ENCODE peak calls at places on chromosomes 2 and 18, in four cellular contexts. M is heart right ventricle, X is neural progenitor cell, I is breast epithelium. T is an unnamed sample.

GRCh38 chr18:47582055-47582454 is 330.6 kb upstream of the SKOR2 start:
- DNase-seq in M (no peak), X (peak; percentile 25), I (no peak), T (no peak)

GRCh38 chr2:207772081-207772843 is 2.6 kb upstream of the FZD5 start:
- DNase-seq in M (peak; percentile 24), X (no peak), I (no peak), T (no peak)

GRCh38 chr18:62499263-62499650 is 23.6 kb upstream of the ZCCHC2 start:
- DNase-seq in M (no peak), X (peak; percentile 26), I (no peak), T (no peak)

GRCh38 chr18:33495278-33495677 is 54.8 kb upstream of the CCDC178 start:
- DNase-seq in M (no peak), X (peak; percentile 70), I (no peak), T (no peak)

GRCh38 chr2:188410504-188411235 is 119.0 kb downstream of the GULP1 start:
- DNase-seq in M (no peak), X (no peak), I (no peak), T (no peak)

GRCh38 chr2:240964854-240965295 is 33.5 kb upstream of the SNED1 start:
- DNase-seq in M (no peak), X (no peak), I (no peak), T (peak; percentile 84)

GRCh38 chr2:223096571-223096970 is 44.6 kb downstream of the KCNE4 start:
- DNase-seq in M (no peak), X (no peak), I (no peak), T (no peak)

GRCh38 chr2:212170382-212170781 is 368.2 kb downstream of the ERBB4 start:
- DNase-seq in M (no peak), X (no peak), I (no peak), T (no peak)

GRCh38 chr2:183371545-183371944 is 247.3 kb downstream of the NUP35 start:
- DNase-seq in M (no peak), X (no peak), I (no peak), T (no peak)

GRCh38 chr2:74168739-74169138 is 9.9 kb downstream of the MOB1A start:
- DNase-seq in M (no peak), X (no peak), I (no peak), T (no peak)

GRCh38 chr2:210264282-210264681 is 39.0 kb upstream of the ACADL start:
- DNase-seq in M (no peak), X (no peak), I (no peak), T (no peak)

GRCh38 chr18:74524097-74524496 is 10.2 kb upstream of the CNDP1 start:
- DNase-seq in M (peak; percentile 31), X (no peak), I (no peak), T (no peak)

GRCh38 chr18:78659057-78659456 is 320.6 kb upstream of the SALL3 start:
- DNase-seq in M (no peak), X (no peak), I (no peak), T (peak; percentile 37)

GRCh38 chr18:78660311-78660710 is 319.3 kb upstream of the SALL3 start:
- DNase-seq in M (no peak), X (no peak), I (no peak), T (peak; percentile 66)

GRCh38 chr18:78659748-78660147 is 319.9 kb upstream of the SALL3 start:
- DNase-seq in M (no peak), X (peak; percentile 67), I (no peak), T (no peak)

GRCh38 chr18:78662879-78663278 is 316.7 kb upstream of the SALL3 start:
- DNase-seq in M (no peak), X (no peak), I (no peak), T (no peak)

GRCh38 chr18:78661316-78661715 is 318.3 kb upstream of the SALL3 start:
- DNase-seq in M (no peak), X (no peak), I (no peak), T (no peak)
- H3K9me3 ChIP-seq in M (no peaks in the 10 kb centered on the region), X (no peaks in the 10 kb centered on the region), I (no peaks in the 10 kb centered on the region), T (no peaks in the 10 kb centered on the region)

DNA sequence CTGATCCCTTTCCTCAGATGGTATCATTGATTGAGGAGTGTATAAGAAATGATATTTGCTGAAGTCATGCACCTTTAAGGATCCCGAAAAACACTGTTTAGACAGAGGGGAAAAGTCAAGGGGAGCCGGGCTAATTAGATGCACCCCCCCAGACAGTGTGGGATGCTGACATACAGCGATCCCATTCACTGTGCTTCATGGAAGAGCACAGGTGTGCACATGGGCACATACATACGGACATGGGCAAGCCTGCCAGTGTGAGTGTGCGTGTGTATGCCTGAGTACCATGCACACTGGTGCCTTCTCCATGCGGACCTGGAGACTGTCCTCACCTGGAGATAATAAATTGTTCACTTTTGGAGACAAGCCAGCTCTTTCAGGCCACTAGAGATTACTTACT is 22.6 kb downstream of the MEIS1 start:
- DNase-seq in M (no peak), X (no peak), I (no peak), T (no peak)
- H3K9me3 ChIP-seq in M (no peaks in the 10 kb centered on the region), X (no peaks in the 10 kb centered on the region), I (no peaks in the 10 kb centered on the region), T (no peaks in the 10 kb centered on the region)

GRCh38 chr2:230525682-230526081 is 109.7 kb downstream of the SP100 start:
- DNase-seq in M (no peak), X (no peak), I (no peak), T (no peak)
- H3K9me3 ChIP-seq in M (peaks cover 87% of the 10 kb centered on the region), X (peaks cover 7% of the 10 kb centered on the region), I (peaks cover 34% of the 10 kb centered on the region), T (peaks cover 6% of the 10 kb centered on the region)

GRCh38 chr18:4369726-4370125 is 85.4 kb downstream of the DLGAP1 start:
- DNase-seq in M (no peak), X (no peak), I (no peak), T (no peak)
- H3K9me3 ChIP-seq in M (peaks cover 7% of the 10 kb centered on the region), X (no peaks in the 10 kb centered on the region), I (peaks cover 6% of the 10 kb centered on the region), T (no peaks in the 10 kb centered on the region)

GRCh38 chr2:168072626-168073303 is 174.6 kb downstream of the STK39 start:
- DNase-seq in M (no peak), X (no peak), I (no peak), T (no peak)
- H3K9me3 ChIP-seq in M (no peaks in the 10 kb centered on the region), X (no peaks in the 10 kb centered on the region), I (no peaks in the 10 kb centered on the region), T (no peaks in the 10 kb centered on the region)

GRCh38 chr2:170716851-170717598 is 1.9 kb downstream of the SP5 start:
- DNase-seq in M (no peak), X (peak; percentile 92), I (no peak), T (peak; percentile 96)
- H3K9me3 ChIP-seq in M (no peaks in the 10 kb centered on the region), X (no peaks in the 10 kb centered on the region), I (no peaks in the 10 kb centered on the region), T (no peaks in the 10 kb centered on the region)

DNA sequence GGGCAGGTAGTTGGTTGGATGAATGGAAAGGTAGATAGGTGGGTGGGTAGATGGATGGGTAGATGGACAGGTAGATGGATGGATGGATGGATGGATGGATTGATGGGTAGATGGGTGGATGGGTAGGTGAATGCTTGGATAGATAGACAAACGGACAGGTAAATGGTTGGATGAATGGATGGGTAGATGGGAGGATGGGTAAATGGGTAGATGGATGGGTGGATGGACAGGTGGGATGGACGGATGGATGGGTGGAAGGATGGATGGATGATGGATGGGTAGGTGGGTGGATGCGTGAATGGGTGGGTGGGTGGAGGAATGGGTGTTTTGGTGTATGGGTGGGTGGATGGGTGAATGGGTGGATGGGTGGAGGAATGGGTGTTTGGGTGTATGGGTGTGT is 50.1 kb upstream of the ASAP2 start:
- DNase-seq in M (no peak), X (no peak), I (no peak), T (no peak)
- H3K9me3 ChIP-seq in M (no peaks in the 10 kb centered on the region), X (no peaks in the 10 kb centered on the region), I (no peaks in the 10 kb centered on the region), T (no peaks in the 10 kb centered on the region)

DNA sequence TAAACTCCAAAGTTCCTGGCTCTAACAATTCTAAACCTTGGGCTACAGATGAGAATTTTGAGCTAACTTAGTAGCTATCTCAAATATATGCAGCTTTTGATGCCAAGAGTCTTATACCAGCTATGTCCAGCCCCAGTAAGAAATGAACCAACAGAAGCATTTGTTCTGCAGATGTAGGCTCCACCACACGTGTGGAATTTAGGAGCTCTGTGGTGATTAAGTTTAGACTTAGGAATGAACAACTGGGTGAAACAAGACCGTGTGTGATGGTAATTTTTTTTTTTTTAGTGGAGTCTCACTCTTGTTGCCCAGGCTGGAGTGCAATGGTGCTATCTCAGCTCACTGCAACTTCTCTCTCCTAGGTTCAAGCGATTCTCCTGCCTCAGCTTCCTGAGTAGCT is 179.7 kb downstream of the ANKRD30B start:
- DNase-seq in M (no peak), X (no peak), I (no peak), T (no peak)
- H3K9me3 ChIP-seq in M (no peaks in the 10 kb centered on the region), X (peaks cover 6% of the 10 kb centered on the region), I (no peaks in the 10 kb centered on the region), T (no peaks in the 10 kb centered on the region)

DNA sequence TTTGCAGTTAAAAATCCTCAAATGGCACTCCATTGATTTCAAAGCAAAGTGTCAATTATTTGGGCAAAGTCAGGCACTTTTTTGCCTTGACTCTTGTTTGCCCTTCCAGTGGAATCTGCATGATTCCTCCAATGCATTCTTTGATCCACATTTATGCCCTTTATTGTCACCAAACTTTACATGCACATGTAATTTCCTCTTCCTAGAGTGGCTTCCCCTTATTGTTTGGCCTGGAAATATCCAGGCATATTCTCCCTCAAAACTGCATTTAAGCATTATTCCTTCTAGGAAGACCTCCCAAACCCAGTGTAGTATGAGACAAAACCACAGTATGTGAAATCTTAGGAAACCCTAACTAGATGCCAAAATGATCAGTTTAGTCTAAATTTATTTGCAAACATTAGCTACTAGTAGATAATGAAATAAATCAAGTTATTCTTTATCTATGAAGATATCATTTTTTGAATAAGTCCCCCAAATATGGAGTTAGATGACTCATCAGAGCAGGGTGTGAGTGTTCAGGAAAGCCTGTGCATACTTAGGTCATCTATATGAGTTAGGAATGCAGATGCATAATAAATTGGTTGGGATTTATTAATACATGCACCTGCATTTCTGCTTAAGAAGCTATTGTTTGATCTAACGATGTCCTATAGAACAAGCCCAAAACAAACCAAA is 433.3 kb upstream of the TCF4 start:
- DNase-seq in M (no peak), X (no peak), I (no peak), T (no peak)
- H3K9me3 ChIP-seq in M (no peaks in the 10 kb centered on the region), X (no peaks in the 10 kb centered on the region), I (no peaks in the 10 kb centered on the region), T (no peaks in the 10 kb centered on the region)

GRCh38 chr2:226095058-226095457 is 695.5 kb downstream of the NYAP2 start:
- DNase-seq in M (no peak), X (no peak), I (no peak), T (no peak)
- H3K9me3 ChIP-seq in M (peaks cover 4% of the 10 kb centered on the region), X (no peaks in the 10 kb centered on the region), I (peaks cover 11% of the 10 kb centered on the region), T (no peaks in the 10 kb centered on the region)